ENCODE peak calls at places on chromosome 19, in five cellular contexts. G, V, F, S and X are unnamed samples.

GRCh38 chr19:6318772-6319171 is 14.6 kb downstream of the ACER1 start:
- DNase-seq in S (no peak), G (peak; percentile 3), F (no peak), V (peak; percentile 13), X (no peak)

GRCh38 chr19:4533334-4533733 is 1.7 kb downstream of the PLIN5 start:
- DNase-seq in S (no peak), G (no peak), F (no peak), V (no peak), X (no peak)

GRCh38 chr19:3178377-3178972 is at the start of gene S1PR4:
- DNase-seq in F (no peak), S (no peak), V (no peak), G (no peak), X (no peak)

GRCh38 chr19:44499559-44499958 is 763 bp downstream of the ZNF180 start:
- DNase-seq in F (no peak), G (no peak), V (no peak), S (no peak), X (no peak)

GRCh38 chr19:2341247-2341705 is 12.8 kb downstream of the SPPL2B start:
- DNase-seq in G (no peak), F (no peak), S (no peak), V (no peak), X (no peak)

GRCh38 chr19:6376512-6377193 is 920 bp upstream of the PSPN start:
- DNase-seq in V (no peak), F (no peak), S (no peak), G (no peak), X (no peak)

GRCh38 chr19:37304190-37304883 is 66.6 kb upstream of the ZNF527 start:
- DNase-seq in V (no peak), G (no peak), F (peak; percentile 60), S (no peak), X (peak; percentile 20)

GRCh38 chr19:18464646-18465045 is 26.7 kb upstream of the ISYNA1 start:
- DNase-seq in F (no peak), G (peak; percentile 79), S (peak; percentile 74), V (peak; percentile 85), X (peak; percentile 87)

GRCh38 chr19:49873149-49873521 is 4.0 kb downstream of the AKT1S1 start:
- DNase-seq in F (no peak), V (no peak), G (no peak), S (no peak), X (no peak)

GRCh38 chr19:42184401-42184861 is 33.0 kb downstream of the DEDD2 start:
- DNase-seq in F (peak; percentile 14), V (peak; percentile 84), G (peak; percentile 44), S (peak; percentile 86), X (peak; percentile 85)

GRCh38 chr19:33348301-33349010 is 25.1 kb upstream of the CEBPG start:
- DNase-seq in S (no peak), G (no peak), F (no peak), V (no peak), X (no peak)

GRCh38 chr19:495440-496332 is 600 bp upstream of the MADCAM1 start:
- DNase-seq in V (no peak), F (no peak), S (no peak), G (no peak), X (no peak)

GRCh38 chr19:55340784-55341147 is 1.1 kb downstream of the KMT5C start:
- DNase-seq in F (peak; percentile 74), V (no peak), G (no peak), S (peak; percentile 79), X (peak; percentile 20)

GRCh38 chr19:1621021-1621420 is 15.8 kb upstream of the UQCR11 start:
- DNase-seq in V (no peak), F (no peak), S (no peak), G (no peak), X (no peak)

GRCh38 chr19:10858204-10858828 is 10.1 kb downstream of the C19orf38 start:
- DNase-seq in F (no peak), V (peak; percentile 29), S (no peak), G (no peak), X (no peak)

GRCh38 chr19:47429140-47429793 is 9.9 kb upstream of the MEIS3 start:
- DNase-seq in G (no peak), F (no peak), S (no peak), V (no peak), X (no peak)

GRCh38 chr19:38437917-38438316 is 4.4 kb downstream of the RYR1 start:
- DNase-seq in S (no peak), V (no peak), G (no peak), F (no peak), X (no peak)

GRCh38 chr19:19626516-19627441 is 1.2 kb downstream of the LPAR2 start:
- DNase-seq in S (no peak), V (no peak), G (no peak), F (no peak), X (no peak)

GRCh38 chr19:6247007-6247288 is 32.8 kb downstream of the MLLT1 start:
- DNase-seq in V (no peak), G (no peak), F (no peak), S (no peak), X (no peak)

GRCh38 chr19:9043524-9043923 is 33.3 kb upstream of the MUC16 start:
- DNase-seq in G (no peak), V (no peak), F (no peak), S (no peak), X (no peak)

GRCh38 chr19:58350001-58350801 is 3.1 kb downstream of the A1BG start:
- DNase-seq in G (no peak), F (no peak), V (no peak), S (no peak), X (no peak)

GRCh38 chr19:49196527-49197240 is 39.1 kb downstream of the TRPM4 start:
- DNase-seq in F (no peak), V (no peak), G (no peak), S (peak; percentile 58), X (no peak)

GRCh38 chr19:30407310-30407709 is 35.1 kb downstream of the ZNF536 start:
- DNase-seq in S (no peak), F (no peak), V (no peak), G (no peak), X (no peak)

GRCh38 chr19:313169-313987 is 22.2 kb upstream of the PLPP2 start:
- DNase-seq in G (no peak), V (no peak), S (no peak), F (no peak), X (no peak)

GRCh38 chr19:55474269-55475265 is 1.9 kb upstream of the ZNF628 start:
- DNase-seq in S (no peak), V (no peak), G (no peak), F (no peak), X (no peak)

GRCh38 chr19:17107546-17108452 is 32.2 kb downstream of the MYO9B start:
- DNase-seq in F (no peak), V (peak; percentile 95), G (peak; percentile 78), S (no peak), X (peak; percentile 76)

GRCh38 chr19:13864513-13865242 is 12.3 kb upstream of the NANOS3 start:
- DNase-seq in V (no peak), F (peak; percentile 44), G (no peak), S (no peak), X (no peak)

GRCh38 chr19:55581828-55582223 is 1.2 kb upstream of the ZNF579 start:
- DNase-seq in S (no peak), F (no peak), G (no peak), V (no peak), X (no peak)

GRCh38 chr19:10726268-10726667 is 8.4 kb downstream of the DNM2 start:
- DNase-seq in V (no peak), S (no peak), G (no peak), F (no peak), X (no peak)

GRCh38 chr19:10520652-10521318 is 3.5 kb upstream of the S1PR5 start:
- DNase-seq in S (no peak), V (no peak), F (peak; percentile 21), G (no peak), X (peak; percentile 80)

GRCh38 chr19:28705008-28705407 is 507.9 kb downstream of the UQCRFS1 start:
- DNase-seq in F (no peak), S (no peak), V (peak; percentile 4), G (peak; percentile 57), X (no peak)

GRCh38 chr19:33177417-33177976 is 16.6 kb upstream of the LRP3 start:
- DNase-seq in V (no peak), G (no peak), F (no peak), S (peak; percentile 45), X (no peak)

GRCh38 chr19:38869836-38870607 is 8.1 kb downstream of the RINL start:
- DNase-seq in G (no peak), S (peak; percentile 22), F (no peak), V (no peak), X (peak; percentile 92)

GRCh38 chr19:16449330-16449961 is 22.3 kb downstream of the EPS15L1 start:
- DNase-seq in G (no peak), S (no peak), V (peak; percentile 48), F (no peak), X (no peak)

GRCh38 chr19:41945135-41945766 is 13.9 kb downstream of the RABAC1 start:
- DNase-seq in S (no peak), F (no peak), G (no peak), V (no peak), X (peak; percentile 53)

GRCh38 chr19:32818536-32818935 is 51.0 kb downstream of the SLC7A9 start:
- DNase-seq in S (no peak), G (no peak), V (no peak), F (no peak), X (no peak)